ENCODE peak calls at places on chromosomes 12 and 14, in six cellular contexts. F, U, M, P, A and Z are unnamed samples.

GRCh38 chr12:3342051-3342450 is 149.0 kb upstream of the PRMT8 start:
- DNase-seq in A (no peak), M (peak; percentile 23), F (peak; percentile 30), U (peak; percentile 70), P (no peak), Z (no peak)

GRCh38 chr12:52203126-52203921 is 11.5 kb upstream of the KRT80 start:
- DNase-seq in A (no peak), F (peak; percentile 70), U (peak; percentile 57), M (peak; percentile 38), P (peak; percentile 73), Z (peak; percentile 76)

GRCh38 chr12:51974646-51975045 is 23.1 kb downstream of the ACVR1B start:
- DNase-seq in M (no peak), F (no peak), U (no peak), P (no peak), A (no peak), Z (no peak)

GRCh38 chr12:80045594-80045993 is 53.7 kb upstream of the OTOGL start:
- DNase-seq in P (no peak), A (no peak), F (no peak), M (no peak), U (no peak), Z (no peak)

GRCh38 chr12:96397756-96398421 is 2.4 kb downstream of the CDK17 start:
- DNase-seq in P (no peak), U (no peak), A (no peak), F (no peak), M (no peak), Z (no peak)

GRCh38 chr12:82803201-82803600 is 116.5 kb downstream of the TMTC2 start:
- DNase-seq in A (no peak), P (no peak), M (no peak), U (no peak), F (no peak), Z (no peak)

GRCh38 chr12:104974626-104975290 is 11.4 kb upstream of the NOPCHAP1 start:
- DNase-seq in F (no peak), U (no peak), P (no peak), M (no peak), A (no peak), Z (no peak)

GRCh38 chr12:92753976-92754885 is 51.4 kb downstream of the PLEKHG7 start:
- DNase-seq in U (no peak), M (peak; percentile 19), A (no peak), P (no peak), F (no peak), Z (no peak)

GRCh38 chr14:91714805-91715204 is 17.1 kb downstream of the CATSPERB start:
- DNase-seq in P (no peak), F (no peak), U (no peak), A (peak; percentile 16), M (no peak), Z (no peak)

GRCh38 chr14:22995889-22996611 is 13.7 kb upstream of the AJUBA start:
- DNase-seq in F (no peak), U (no peak), M (no peak), P (no peak), A (no peak), Z (no peak)

GRCh38 chr14:24398943-24399801 is at the start of gene NYNRIN:
- DNase-seq in M (no peak), F (no peak), A (peak; percentile 18), U (peak; percentile 79), P (peak; percentile 74), Z (peak; percentile 63)

GRCh38 chr12:630656-631632 is 32.3 kb downstream of the NINJ2 start:
- DNase-seq in U (peak; percentile 83), P (peak; percentile 91), A (peak; percentile 67), F (no peak), M (no peak), Z (peak; percentile 86)

GRCh38 chr12:89657090-89657489 is 51.5 kb downstream of the ATP2B1 start:
- DNase-seq in P (no peak), M (no peak), F (no peak), U (no peak), A (no peak), Z (no peak)

GRCh38 chr14:62079035-62079434 is 316.8 kb downstream of the SNAPC1 start:
- DNase-seq in M (no peak), U (no peak), F (no peak), A (no peak), P (no peak), Z (no peak)

DNA sequence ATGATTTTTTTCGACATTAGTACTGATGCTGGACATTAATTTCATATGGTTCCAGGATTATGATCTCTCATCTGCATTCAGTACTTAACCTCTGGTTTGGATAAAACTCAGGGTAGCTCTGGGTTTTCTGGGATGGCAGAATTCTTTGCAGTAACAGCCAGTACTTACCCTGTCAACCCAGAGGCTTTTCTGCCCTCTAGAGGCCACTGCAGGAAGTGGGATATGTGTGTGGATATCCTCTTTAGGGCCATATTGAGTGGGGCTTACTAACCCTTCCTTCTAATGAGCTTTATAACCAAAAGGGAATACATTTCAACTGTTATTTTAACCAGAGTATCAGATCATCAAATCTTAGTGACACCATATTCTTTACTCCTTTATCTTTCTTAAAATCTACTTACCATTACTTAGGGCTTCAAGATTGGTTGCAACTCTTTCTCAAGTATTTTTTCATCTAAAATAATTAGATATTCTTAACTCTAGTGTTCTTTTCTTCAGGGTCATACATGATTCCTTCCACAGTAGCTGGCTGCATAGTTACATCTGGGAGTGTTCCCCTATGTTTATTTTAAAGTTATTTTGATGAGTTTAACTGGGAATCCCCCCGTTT is 488.0 kb upstream of the STXBP6 start:
- DNase-seq in A (no peak), P (no peak), M (no peak), U (no peak), F (no peak), Z (no peak)
- TF ChIP-seq CTCF in A (no peak), P (peak; percentile 44), M (peak; percentile 37), U (peak; percentile 31), F (no peak), Z (peak; percentile 45)

GRCh38 chr14:58738189-58738836 is 100.6 kb downstream of the DACT1 start:
- DNase-seq in P (no peak), M (peak; percentile 89), U (no peak), A (no peak), F (no peak), Z (no peak)
- H3K27ac ChIP-seq in P (no peak overlapping the region), M (peak overlapping the region; percentile 39), U (no peak overlapping the region), A (no peak overlapping the region), F (no peak overlapping the region), Z (no peak overlapping the region)

GRCh38 chr12:16198884-16199283 is 78.6 kb downstream of the SLC15A5 start:
- DNase-seq in M (no peak), U (no peak), A (no peak), P (no peak), F (no peak), Z (no peak)

GRCh38 chr12:16197600-16197999 is 79.9 kb downstream of the SLC15A5 start:
- DNase-seq in P (no peak), A (no peak), M (no peak), F (no peak), U (no peak), Z (no peak)
- TF ChIP-seq CTCF in P (no peak), A (no peak), M (no peak), F (no peak), U (no peak), Z (no peak)

DNA sequence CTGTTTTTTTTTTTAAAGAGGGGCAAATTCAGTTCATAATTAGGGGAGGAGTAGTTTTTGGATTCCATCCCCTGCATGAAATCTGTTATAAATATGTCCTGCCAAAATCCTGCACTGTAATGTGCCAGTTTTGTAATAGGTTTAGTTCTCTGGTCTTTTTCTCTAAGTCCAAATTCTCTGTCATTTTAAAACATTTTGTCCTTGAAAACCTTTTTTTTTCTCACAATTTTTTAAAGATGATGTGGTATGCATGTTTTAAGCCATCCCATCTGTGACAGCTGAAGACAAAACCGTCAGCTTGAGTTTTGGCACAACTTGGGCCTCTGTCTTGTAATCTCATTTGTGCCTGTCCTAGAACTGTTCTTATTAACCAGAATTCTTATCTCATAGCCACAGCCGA is 610.2 kb upstream of the LMO3 start:
- DNase-seq in F (no peak), A (no peak), M (no peak), U (no peak), P (no peak), Z (no peak)
- H3K27ac ChIP-seq in F (no peak overlapping the region), A (no peak overlapping the region), M (no peak overlapping the region), U (no peak overlapping the region), P (no peak overlapping the region), Z (no peak overlapping the region)